ENCODE peak calls at places on chromosomes 16 and 17, in seven cellular contexts. L is GM12878, S is K562, D is HCT116, I is H1, P is HepG2, B is SK-N-SH. N is an unnamed sample.

GRCh38 chr16:17364319-17365210 is 106.2 kb downstream of the XYLT1 start:
- DNase-seq in S (no peak), D (no peak), P (no peak), B (peak; percentile 25), I (no peak), L (no peak), N (no peak)

GRCh38 chr16:20049831-20050230 is 23.9 kb downstream of the GPR139 start:
- DNase-seq in L (no peak), D (no peak), B (no peak), P (no peak), I (no peak), S (no peak), N (peak; percentile 57)

GRCh38 chr17:35744830-35745229 is 8.2 kb downstream of the GAS2L2 start:
- DNase-seq in P (no peak), S (no peak), B (peak; percentile 9), D (no peak), L (no peak), I (no peak), N (no peak)

GRCh38 chr17:731943-732787 is at the start of gene TLCD3A:
- DNase-seq in P (no peak), D (no peak), S (peak; percentile 83), B (peak; percentile 95), L (no peak), I (no peak), N (peak; percentile 37)

GRCh38 chr16:71214771-71215381 is 15.6 kb downstream of the HYDIN start:
- DNase-seq in B (no peak), S (no peak), L (no peak), I (no peak), D (peak; percentile 4), P (peak; percentile 17), N (peak; percentile 46)

GRCh38 chr16:49466881-49467280 is 93.3 kb downstream of the C16orf78 start:
- DNase-seq in B (no peak), L (no peak), I (no peak), P (no peak), S (no peak), D (no peak), N (no peak)

GRCh38 chr17:45372325-45372869 is 55.6 kb upstream of the MAP3K14 start:
- DNase-seq in B (no peak), D (no peak), L (no peak), P (no peak), S (no peak), I (no peak), N (no peak)

GRCh38 chr17:47935961-47936360 is 5.4 kb upstream of the PNPO start:
- DNase-seq in L (no peak), I (no peak), B (no peak), S (peak; percentile 76), D (peak; percentile 92), P (no peak), N (no peak)

GRCh38 chr17:68169840-68170239 is 78.0 kb upstream of the AMZ2 start:
- DNase-seq in P (no peak), L (no peak), B (no peak), I (no peak), D (no peak), S (no peak), N (no peak)

GRCh38 chr17:33561935-33562334 is 268.8 kb upstream of the ASIC2 start:
- DNase-seq in B (no peak), P (no peak), S (no peak), D (no peak), I (no peak), L (no peak), N (no peak)

GRCh38 chr17:77282524-77283515 is 142.1 kb downstream of the SEC14L1 start:
- DNase-seq in I (no peak), S (no peak), B (peak; percentile 71), L (peak; percentile 31), P (peak; percentile 65), D (no peak), N (peak; percentile 86)

GRCh38 chr17:19723967-19724366 is 7.6 kb upstream of the SLC47A2 start:
- DNase-seq in B (no peak), S (no peak), P (no peak), D (no peak), I (no peak), L (no peak), N (peak; percentile 60)

GRCh38 chr16:66026211-66026610 is 340.3 kb upstream of the CDH5 start:
- DNase-seq in S (no peak), I (peak; percentile 31), B (peak; percentile 61), P (no peak), L (no peak), D (no peak), N (no peak)

GRCh38 chr16:88039591-88039990 is 88.4 kb downstream of the BANP start:
- DNase-seq in B (no peak), L (no peak), S (no peak), P (no peak), I (no peak), D (no peak), N (no peak)

GRCh38 chr16:12141073-12141472 is 164.5 kb downstream of the SNX29 start:
- DNase-seq in S (no peak), P (no peak), D (no peak), B (no peak), L (no peak), I (no peak), N (no peak)

GRCh38 chr17:64662774-64663367 is 764 bp upstream of the SMURF2 start:
- DNase-seq in S (no peak), I (peak; percentile 41), L (no peak), B (no peak), D (peak; percentile 82), P (no peak), N (no peak)

GRCh38 chr16:74186589-74186988 is 110.0 kb upstream of the PSMD7 start:
- DNase-seq in L (no peak), S (no peak), I (no peak), D (no peak), B (peak; percentile 33), P (no peak), N (no peak)

GRCh38 chr17:10198509-10199249 is at the start of gene GAS7:
- DNase-seq in B (peak; percentile 65), D (no peak), P (no peak), S (peak; percentile 11), I (no peak), L (no peak), N (peak; percentile 73)

GRCh38 chr17:67891481-67892119 is 66.3 kb downstream of the BPTF start:
- DNase-seq in D (peak; percentile 6), P (no peak), S (no peak), I (no peak), L (no peak), B (peak; percentile 67), N (no peak)

GRCh38 chr17:10737168-10737622 is 7.4 kb upstream of the TMEM220 start:
- DNase-seq in L (no peak), P (peak; percentile 81), D (peak; percentile 39), B (peak; percentile 82), S (peak; percentile 39), I (no peak), N (peak; percentile 58)

GRCh38 chr16:49474741-49475140 is 101.1 kb downstream of the C16orf78 start:
- DNase-seq in D (no peak), S (no peak), B (no peak), L (no peak), I (no peak), P (no peak), N (no peak)

GRCh38 chr17:77819497-77819896 is 139.0 kb upstream of the TNRC6C start:
- DNase-seq in L (no peak), I (no peak), D (no peak), S (no peak), B (no peak), P (no peak), N (no peak)

DNA sequence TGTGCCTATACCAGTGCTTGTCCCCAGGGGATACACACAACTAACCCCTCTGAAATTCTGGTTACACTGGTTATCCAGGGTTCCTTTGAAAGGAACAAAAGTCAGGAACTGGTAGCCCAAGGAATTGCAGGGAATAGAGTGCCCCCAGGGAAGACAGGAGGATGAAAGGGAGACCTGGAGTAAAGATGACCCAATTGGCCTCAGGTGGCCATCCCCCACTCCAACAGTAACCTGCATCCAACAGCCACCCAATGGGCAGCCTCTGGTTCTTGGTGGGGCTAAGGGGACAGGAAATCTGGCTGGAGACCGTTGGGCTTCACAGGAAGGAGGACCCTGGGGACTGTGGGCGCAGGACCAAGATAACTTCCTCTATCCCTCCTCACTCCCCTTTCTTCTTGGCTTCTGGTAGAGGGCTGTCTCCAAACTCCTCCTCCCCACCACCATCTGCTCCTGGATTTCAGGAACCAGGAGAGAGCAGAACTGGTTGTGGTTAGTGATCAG is 826 bp upstream of the MPO start:
- DNase-seq in P (no peak), S (peak; percentile 6), L (no peak), I (no peak), D (no peak), B (no peak), N (no peak)
- TF ChIP-seq JUND in P (no peak), S (no peak), L (no peak), I (no peak), D (no peak), B (no peak), N (no peak)

GRCh38 chr17:29358421-29358820 is 31.7 kb upstream of the TAOK1 start:
- DNase-seq in B (no peak), P (no peak), D (no peak), L (no peak), I (no peak), S (no peak), N (no peak)
- TF ChIP-seq JUND in B (no peak), P (no peak), D (no peak), L (no peak), I (no peak), S (no peak), N (no peak)

GRCh38 chr16:48408688-48409087 is 23.5 kb upstream of the SIAH1 start:
- DNase-seq in P (no peak), I (no peak), L (no peak), B (no peak), D (no peak), S (no peak), N (no peak)

GRCh38 chr16:48409839-48410610 is 24.8 kb upstream of the SIAH1 start:
- DNase-seq in D (no peak), S (peak; percentile 18), I (no peak), B (no peak), P (peak; percentile 93), L (no peak), N (no peak)

GRCh38 chr16:48405153-48405552 is 19.9 kb upstream of the SIAH1 start:
- DNase-seq in I (no peak), B (no peak), D (no peak), L (no peak), P (no peak), S (no peak), N (no peak)

GRCh38 chr16:48405907-48406306 is 20.7 kb upstream of the SIAH1 start:
- DNase-seq in D (no peak), I (no peak), P (peak; percentile 62), B (no peak), L (no peak), S (no peak), N (no peak)
- TF ChIP-seq JUND in D (no peak), I (no peak), P (no peak), B (no peak), L (no peak), S (no peak), N (no peak)

GRCh38 chr16:77223184-77223583 is 24.0 kb downstream of the SYCE1L start:
- DNase-seq in S (peak; percentile 51), D (no peak), P (no peak), L (no peak), I (no peak), B (peak; percentile 35), N (no peak)
- TF ChIP-seq JUND in S (no peak), D (no peak), P (no peak), L (no peak), I (no peak), B (no peak), N (no peak)

GRCh38 chr17:2048805-2049204 is 6.1 kb upstream of the HIC1 start:
- DNase-seq in S (no peak), D (no peak), B (no peak), I (no peak), P (no peak), L (no peak), N (no peak)
- TF ChIP-seq JUND in S (no peak), D (no peak), B (no peak), I (no peak), P (no peak), L (no peak), N (no peak)